ENCODE peak calls at places on chromosomes 1 and 21, in ten cellular contexts. H is germinal center, I is left ventricle myocardium superior, F is kidney, Q is GDM1, G is Calu3, E is iPS-NIHi11, C is LoVo, Z is AG08395, N is right lobe of liver. T is an unnamed sample.

GRCh38 chr1:52359676-52360594 is 6.1 kb downstream of the CC2D1B start:
- DNase-seq in H (no peak), I (no peak), F (no peak), Q (no peak), G (no peak), E (peak; percentile 36), C (no peak), Z (no peak), N (no peak), T (no peak)

GRCh38 chr1:20110679-20111078 is 8.7 kb downstream of the PLA2G2D start:
- DNase-seq in H (no peak), I (no peak), F (no peak), Q (no peak), G (no peak), E (no peak), C (no peak), Z (peak; percentile 27), N (peak; percentile 14), T (no peak)

GRCh38 chr1:159510223-159510530 is 25.6 kb downstream of the OR10J5 start:
- DNase-seq in H (no peak), I (no peak), F (no peak), Q (no peak), G (no peak), E (no peak), C (peak; percentile 11), Z (no peak), N (no peak), T (no peak)

GRCh38 chr1:37031871-37032270 is 2.4 kb downstream of the GRIK3 start:
- DNase-seq in H (no peak), I (no peak), F (no peak), Q (no peak), G (no peak), E (no peak), C (no peak), Z (no peak), N (no peak), T (no peak)

GRCh38 chr1:199580280-199580679 is 447.2 kb upstream of the NR5A2 start:
- DNase-seq in H (no peak), I (no peak), F (no peak), Q (no peak), G (no peak), E (no peak), C (no peak), Z (no peak), N (no peak), T (no peak)

GRCh38 chr21:44527156-44527982 is 12.6 kb downstream of the KRTAP10-1 start:
- DNase-seq in H (no peak), I (peak; percentile 12), F (peak; percentile 30), Q (no peak), G (no peak), E (no peak), C (no peak), Z (no peak), N (peak; percentile 33), T (no peak)

GRCh38 chr21:43340491-43341348 is 86.2 kb downstream of the SIK1 start:
- DNase-seq in H (no peak), I (no peak), F (no peak), Q (no peak), G (peak; percentile 77), E (no peak), C (peak; percentile 64), Z (peak; percentile 82), N (no peak), T (no peak)

GRCh38 chr1:46527474-46528296 is 23.8 kb downstream of the KNCN start:
- DNase-seq in H (peak; percentile 78), I (peak; percentile 90), F (no peak), Q (peak; percentile 29), G (peak; percentile 90), E (peak; percentile 86), C (peak; percentile 75), Z (peak; percentile 88), N (peak; percentile 78), T (peak; percentile 57)

GRCh38 chr1:110240476-110241210 is 30.5 kb downstream of the KCNC4 start:
- DNase-seq in H (no peak), I (no peak), F (no peak), Q (no peak), G (peak; percentile 9), E (no peak), C (no peak), Z (no peak), N (no peak), T (no peak)

GRCh38 chr1:34709547-34709946 is 45.3 kb upstream of the GJB5 start:
- DNase-seq in H (no peak), I (no peak), F (no peak), Q (no peak), G (no peak), E (peak; percentile 67), C (no peak), Z (peak; percentile 18), N (no peak), T (peak; percentile 2)

GRCh38 chr21:33217168-33217567 is 12.6 kb upstream of the IFNAR2 start:
- DNase-seq in H (no peak), I (no peak), F (no peak), Q (no peak), G (no peak), E (no peak), C (no peak), Z (no peak), N (no peak), T (no peak)

GRCh38 chr21:27519357-27519756 is 552.5 kb upstream of the ADAMTS5 start:
- DNase-seq in H (no peak), I (no peak), F (no peak), Q (no peak), G (no peak), E (no peak), C (no peak), Z (peak; percentile 47), N (no peak), T (no peak)

GRCh38 chr1:12175456-12175797 is 8.6 kb downstream of the TNFRSF1B start:
- DNase-seq in H (no peak), I (no peak), F (no peak), Q (no peak), G (no peak), E (no peak), C (no peak), Z (no peak), N (no peak), T (no peak)

GRCh38 chr1:204103121-204103741 is 30.3 kb downstream of the SOX13 start:
- DNase-seq in H (no peak), I (no peak), F (no peak), Q (no peak), G (no peak), E (no peak), C (no peak), Z (no peak), N (no peak), T (no peak)

GRCh38 chr1:111214086-111214801 is 13.3 kb upstream of the CHI3L2 start:
- DNase-seq in H (no peak), I (no peak), F (no peak), Q (peak; percentile 75), G (no peak), E (no peak), C (peak; percentile 61), Z (no peak), N (no peak), T (no peak)

GRCh38 chr1:235417101-235417697 is 50.0 kb downstream of the TBCE start:
- DNase-seq in H (peak; percentile 76), I (no peak), F (no peak), Q (peak; percentile 8), G (peak; percentile 73), E (peak; percentile 78), C (peak; percentile 54), Z (peak; percentile 85), N (peak; percentile 64), T (peak; percentile 74)

GRCh38 chr1:109508001-109508872 is 1.3 kb downstream of the AMIGO1 start:
- DNase-seq in H (no peak), I (no peak), F (peak; percentile 75), Q (no peak), G (no peak), E (no peak), C (no peak), Z (no peak), N (no peak), T (no peak)

GRCh38 chr1:207309775-207310273 is 11.7 kb upstream of the CD55 start:
- DNase-seq in H (peak; percentile 30), I (peak; percentile 31), F (no peak), Q (no peak), G (peak; percentile 76), E (peak; percentile 29), C (peak; percentile 84), Z (peak; percentile 70), N (no peak), T (peak; percentile 61)

GRCh38 chr1:44628962-44629756 is 45.1 kb downstream of the TMEM53 start:
- DNase-seq in H (no peak), I (no peak), F (no peak), Q (no peak), G (no peak), E (no peak), C (no peak), Z (peak; percentile 82), N (no peak), T (no peak)

GRCh38 chr1:67675800-67676199 is 9.2 kb upstream of the GADD45A start:
- DNase-seq in H (no peak), I (no peak), F (no peak), Q (no peak), G (no peak), E (no peak), C (no peak), Z (peak; percentile 48), N (no peak), T (no peak)

GRCh38 chr1:229716064-229716463 is 90.0 kb downstream of the URB2 start:
- DNase-seq in H (no peak), I (no peak), F (no peak), Q (no peak), G (no peak), E (peak; percentile 82), C (no peak), Z (no peak), N (no peak), T (no peak)

GRCh38 chr1:153447498-153448170 is 12.8 kb downstream of the S100A7 start:
- DNase-seq in H (no peak), I (no peak), F (no peak), Q (no peak), G (no peak), E (no peak), C (no peak), Z (peak; percentile 24), N (no peak), T (no peak)

GRCh38 chr1:153567621-153568366 is 2.1 kb upstream of the S100A2 start:
- DNase-seq in H (no peak), I (no peak), F (peak; percentile 81), Q (no peak), G (peak; percentile 88), E (no peak), C (peak; percentile 70), Z (no peak), N (no peak), T (no peak)

GRCh38 chr1:6619045-6619444 is 5.5 kb downstream of the PHF13 start:
- DNase-seq in H (no peak), I (no peak), F (no peak), Q (no peak), G (no peak), E (no peak), C (no peak), Z (no peak), N (no peak), T (no peak)

GRCh38 chr1:2632051-2632430 is 775 bp downstream of the MMEL1 start:
- DNase-seq in H (no peak), I (no peak), F (no peak), Q (no peak), G (no peak), E (no peak), C (no peak), Z (no peak), N (peak; percentile 37), T (no peak)

GRCh38 chr1:33466159-33466558 is 6.3 kb upstream of the ZSCAN20 start:
- DNase-seq in H (no peak), I (no peak), F (no peak), Q (no peak), G (no peak), E (no peak), C (no peak), Z (no peak), N (no peak), T (no peak)

GRCh38 chr1:48851638-48852037 is 74.9 kb upstream of the BEND5 start:
- DNase-seq in H (no peak), I (no peak), F (no peak), Q (no peak), G (no peak), E (no peak), C (no peak), Z (peak; percentile 63), N (no peak), T (no peak)

GRCh38 chr1:154483941-154484803 is 17.8 kb upstream of the TDRD10 start:
- DNase-seq in H (no peak), I (no peak), F (no peak), Q (no peak), G (peak; percentile 61), E (no peak), C (peak; percentile 70), Z (no peak), N (no peak), T (no peak)